ENCODE peak calls at places on chromosome 19, in ten cellular contexts. M is tibial artery; F is transverse colon; V is fibroblast of lung; U is thyroid gland; A is mammary epithelial cell; K is nephron progenitor cell; L is progenitor cell of endocrine pancreas; Z is PC-3; D is CD8-positive, alpha-beta T cell. T is an unnamed sample.
A peak's percentile ranks its signal among the peaks of the same experiment; 100 is the strongest.

GRCh38 chr19:56133858-56134654 is 7.0 kb upstream of the ZNF444 start:
- DNase-seq in M (no peak), F (no peak), V (no peak), U (no peak), A (peak; percentile 35), K (no peak), L (no peak), Z (peak; percentile 36), D (no peak), T (no peak)

GRCh38 chr19:15170345-15170744 is 30.4 kb downstream of the NOTCH3 start:
- DNase-seq in M (no peak), F (no peak), V (no peak), U (no peak), A (no peak), K (no peak), L (no peak), Z (no peak), D (no peak), T (no peak)

GRCh38 chr19:29170554-29170953 is 42.4 kb downstream of the UQCRFS1 start:
- DNase-seq in M (no peak), F (no peak), V (no peak), U (no peak), A (no peak), K (no peak), L (no peak), Z (no peak), D (no peak), T (no peak)

GRCh38 chr19:4737955-4738580 is 14.4 kb upstream of the DPP9 start:
- DNase-seq in M (no peak), F (no peak), V (no peak), U (no peak), A (no peak), K (no peak), L (no peak), Z (no peak), D (no peak), T (no peak)

GRCh38 chr19:53158119-53158656 is 665 bp downstream of the ZNF347 start:
- DNase-seq in M (peak; percentile 27), F (peak; percentile 39), V (peak; percentile 28), U (peak; percentile 50), A (peak; percentile 38), K (peak; percentile 59), L (peak; percentile 22), Z (peak; percentile 41), D (no peak), T (peak; percentile 42)

GRCh38 chr19:51727349-51727880 is 3.6 kb upstream of the HAS1 start:
- DNase-seq in M (no peak), F (no peak), V (peak; percentile 60), U (no peak), A (peak; percentile 91), K (no peak), L (no peak), Z (peak; percentile 75), D (no peak), T (no peak)

GRCh38 chr19:48806518-48806817 is 4.4 kb downstream of the BCAT2 start:
- DNase-seq in M (peak; percentile 40), F (no peak), V (no peak), U (no peak), A (no peak), K (peak; percentile 66), L (no peak), Z (no peak), D (no peak), T (no peak)

GRCh38 chr19:15291666-15292065 is 40.7 kb downstream of the BRD4 start:
- DNase-seq in M (no peak), F (no peak), V (no peak), U (no peak), A (no peak), K (no peak), L (no peak), Z (no peak), D (no peak), T (no peak)

GRCh38 chr19:50922316-50922853 is 11.2 kb upstream of the KLK4 start:
- DNase-seq in M (peak; percentile 28), F (peak; percentile 80), V (peak; percentile 73), U (peak; percentile 79), A (peak; percentile 77), K (peak; percentile 84), L (peak; percentile 78), Z (peak; percentile 96), D (peak; percentile 39), T (peak; percentile 85)

GRCh38 chr19:1163934-1164683 is 10.0 kb downstream of the SBNO2 start:
- DNase-seq in M (no peak), F (no peak), V (no peak), U (no peak), A (no peak), K (no peak), L (no peak), Z (no peak), D (no peak), T (no peak)

GRCh38 chr19:11152318-11153062 is 3.1 kb downstream of the SPC24 start:
- DNase-seq in M (peak; percentile 87), F (peak; percentile 65), V (peak; percentile 92), U (peak; percentile 19), A (peak; percentile 41), K (no peak), L (no peak), Z (peak; percentile 82), D (no peak), T (no peak)

GRCh38 chr19:33546656-33547055 is 25.1 kb upstream of the PEPD start:
- DNase-seq in M (no peak), F (no peak), V (no peak), U (no peak), A (no peak), K (no peak), L (no peak), Z (no peak), D (no peak), T (no peak)

GRCh38 chr19:1503089-1503924 is 9.5 kb downstream of the ADAMTSL5 start:
- DNase-seq in M (no peak), F (peak; percentile 60), V (peak; percentile 20), U (peak; percentile 31), A (no peak), K (peak; percentile 82), L (no peak), Z (peak; percentile 21), D (no peak), T (peak; percentile 66)

GRCh38 chr19:51271015-51271600 is 20.2 kb downstream of the SIGLECL1 start:
- DNase-seq in M (no peak), F (no peak), V (no peak), U (no peak), A (no peak), K (no peak), L (no peak), Z (no peak), D (no peak), T (no peak)

GRCh38 chr19:4575978-4576933 is 16.8 kb upstream of the SEMA6B start:
- DNase-seq in M (peak; percentile 51), F (peak; percentile 68), V (peak; percentile 52), U (peak; percentile 52), A (no peak), K (peak; percentile 86), L (peak; percentile 74), Z (peak; percentile 68), D (peak; percentile 39), T (peak; percentile 80)

GRCh38 chr19:6010107-6010506 is 32.2 kb upstream of the RANBP3 start:
- DNase-seq in M (no peak), F (no peak), V (no peak), U (no peak), A (no peak), K (no peak), L (no peak), Z (no peak), D (no peak), T (no peak)

GRCh38 chr19:50947123-50947522 is 5.7 kb downstream of the KLK5 start:
- DNase-seq in M (no peak), F (no peak), V (no peak), U (no peak), A (no peak), K (no peak), L (no peak), Z (no peak), D (no peak), T (no peak)

GRCh38 chr19:16883518-16883917 is 5.3 kb upstream of the F2RL3 start:
- DNase-seq in M (no peak), F (no peak), V (no peak), U (no peak), A (peak; percentile 74), K (no peak), L (no peak), Z (no peak), D (no peak), T (no peak)

GRCh38 chr19:33905937-33906577 is 109.4 kb downstream of the KCTD15 start:
- DNase-seq in M (peak; percentile 34), F (peak; percentile 85), V (no peak), U (peak; percentile 83), A (peak; percentile 42), K (peak; percentile 73), L (peak; percentile 64), Z (peak; percentile 57), D (no peak), T (peak; percentile 84)

GRCh38 chr19:12796146-12797071 is 5.1 kb downstream of the JUNB start:
- DNase-seq in M (no peak), F (peak; percentile 85), V (peak; percentile 82), U (peak; percentile 70), A (peak; percentile 58), K (peak; percentile 82), L (peak; percentile 63), Z (peak; percentile 94), D (peak; percentile 46), T (peak; percentile 77)

GRCh38 chr19:17424743-17425365 is 5.0 kb downstream of the MVB12A start:
- DNase-seq in M (no peak), F (no peak), V (no peak), U (peak; percentile 35), A (no peak), K (peak; percentile 91), L (peak; percentile 69), Z (peak; percentile 25), D (no peak), T (peak; percentile 80)

GRCh38 chr19:44587863-44588752 is 25.3 kb upstream of the IGSF23 start:
- DNase-seq in M (no peak), F (no peak), V (peak; percentile 99), U (no peak), A (peak; percentile 74), K (no peak), L (no peak), Z (peak; percentile 86), D (no peak), T (no peak)
- TF ChIP-seq CTCF in M (no peak), F (no peak), V (peak; percentile 54), U (no peak), A (peak; percentile 13), K (no peak), L (no peak), Z (peak; percentile 46), D (no peak), T (no peak)

GRCh38 chr19:39175564-39175963 is 21.2 kb upstream of the NCCRP1 start:
- DNase-seq in M (no peak), F (no peak), V (no peak), U (no peak), A (no peak), K (no peak), L (no peak), Z (no peak), D (no peak), T (no peak)
- TF ChIP-seq CTCF in M (no peak), F (no peak), V (no peak), U (no peak), A (no peak), K (no peak), L (no peak), Z (no peak), D (no peak), T (no peak)

GRCh38 chr19:30629086-30629485 is 256.9 kb downstream of the ZNF536 start:
- DNase-seq in M (no peak), F (no peak), V (no peak), U (no peak), A (no peak), K (no peak), L (no peak), Z (no peak), D (no peak), T (no peak)
- TF ChIP-seq CTCF in M (no peak), F (no peak), V (no peak), U (no peak), A (no peak), K (no peak), L (no peak), Z (no peak), D (no peak), T (no peak)

GRCh38 chr19:27974082-27974513 is 1238.9 kb downstream of the UQCRFS1 start:
- DNase-seq in M (no peak), F (peak; percentile 9), V (no peak), U (no peak), A (no peak), K (peak; percentile 54), L (peak; percentile 20), Z (peak; percentile 7), D (no peak), T (peak; percentile 39)
- TF ChIP-seq CTCF in M (no peak), F (peak; percentile 51), V (no peak), U (no peak), A (peak; percentile 49), K (peak; percentile 79), L (peak; percentile 93), Z (peak; percentile 53), D (no peak), T (peak; percentile 50)

T was measured in endothelial cell.